ENCODE peak calls at places on chromosomes 12 and 14, in four cellular contexts. One of them, this sample, is unnamed. For H3K4me1, the result is how much of the 10 kb centered on the place peaks cover.

GRCh38 chr12:57521475-57522018 is 1.1 kb upstream of the MBD6 start:
- DNase-seq in tibial nerve: peak
- DNase-seq in CD8-positive, alpha-beta T cell: peak
- DNase-seq in endothelial cell of umbilical vein: no peak
- DNase-seq in this sample: no peak

GRCh38 chr14:91714805-91715204 is 17.1 kb downstream of the CATSPERB start:
- DNase-seq in tibial nerve: no peak
- DNase-seq in CD8-positive, alpha-beta T cell: peak
- DNase-seq in endothelial cell of umbilical vein: no peak
- DNase-seq in this sample: no peak

GRCh38 chr12:14417717-14418116 is 52.2 kb downstream of the ATF7IP start:
- DNase-seq in tibial nerve: peak
- DNase-seq in CD8-positive, alpha-beta T cell: peak
- DNase-seq in endothelial cell of umbilical vein: peak
- DNase-seq in this sample: peak

GRCh38 chr12:57476993-57477709 is 2.5 kb downstream of the ARHGAP9 start:
- DNase-seq in tibial nerve: no peak
- DNase-seq in CD8-positive, alpha-beta T cell: peak
- DNase-seq in endothelial cell of umbilical vein: no peak
- DNase-seq in this sample: no peak

GRCh38 chr12:94126067-94126466 is 22.3 kb upstream of the PLXNC1 start:
- DNase-seq in tibial nerve: no peak
- DNase-seq in CD8-positive, alpha-beta T cell: no peak
- DNase-seq in endothelial cell of umbilical vein: no peak
- DNase-seq in this sample: no peak

GRCh38 chr12:124796303-124796957 is 67.2 kb downstream of the SCARB1 start:
- DNase-seq in tibial nerve: no peak
- DNase-seq in CD8-positive, alpha-beta T cell: no peak
- DNase-seq in endothelial cell of umbilical vein: no peak
- DNase-seq in this sample: no peak

GRCh38 chr14:73833530-73834257 is 17.9 kb upstream of the PTGR2 start:
- DNase-seq in tibial nerve: no peak
- DNase-seq in CD8-positive, alpha-beta T cell: no peak
- DNase-seq in endothelial cell of umbilical vein: no peak
- DNase-seq in this sample: no peak

GRCh38 chr14:61510736-61511557 is 184.4 kb upstream of the HIF1A start:
- DNase-seq in tibial nerve: no peak
- DNase-seq in CD8-positive, alpha-beta T cell: no peak
- DNase-seq in endothelial cell of umbilical vein: no peak
- DNase-seq in this sample: no peak

GRCh38 chr14:91357731-91358319 is 59.8 kb downstream of the CCDC88C start:
- DNase-seq in tibial nerve: no peak
- DNase-seq in CD8-positive, alpha-beta T cell: no peak
- DNase-seq in endothelial cell of umbilical vein: no peak
- DNase-seq in this sample: no peak

GRCh38 chr14:96162265-96162664 is 42.4 kb upstream of the BDKRB2 start:
- DNase-seq in tibial nerve: no peak
- DNase-seq in CD8-positive, alpha-beta T cell: peak
- DNase-seq in endothelial cell of umbilical vein: no peak
- DNase-seq in this sample: no peak

GRCh38 chr12:37672655-37673260 is 643.8 kb upstream of the ALG10B start:
- DNase-seq in tibial nerve: no peak
- DNase-seq in CD8-positive, alpha-beta T cell: no peak
- DNase-seq in endothelial cell of umbilical vein: no peak
- DNase-seq in this sample: no peak

GRCh38 chr12:98399532-98399931 is 115.9 kb upstream of the TMPO start:
- DNase-seq in tibial nerve: no peak
- DNase-seq in CD8-positive, alpha-beta T cell: peak
- DNase-seq in endothelial cell of umbilical vein: peak
- DNase-seq in this sample: no peak

GRCh38 chr14:67396381-67396965 is 15.5 kb downstream of the PLEK2 start:
- DNase-seq in tibial nerve: no peak
- DNase-seq in CD8-positive, alpha-beta T cell: no peak
- DNase-seq in endothelial cell of umbilical vein: no peak
- DNase-seq in this sample: no peak

GRCh38 chr12:66235626-66236281 is 46.7 kb downstream of the IRAK3 start:
- DNase-seq in tibial nerve: no peak
- DNase-seq in CD8-positive, alpha-beta T cell: no peak
- DNase-seq in endothelial cell of umbilical vein: peak
- DNase-seq in this sample: no peak

GRCh38 chr12:82740129-82741000 is 53.7 kb downstream of the TMTC2 start:
- DNase-seq in tibial nerve: no peak
- DNase-seq in CD8-positive, alpha-beta T cell: no peak
- DNase-seq in endothelial cell of umbilical vein: no peak
- DNase-seq in this sample: no peak

GRCh38 chr14:68964300-68965093 is 14.6 kb downstream of the ACTN1 start:
- DNase-seq in tibial nerve: no peak
- DNase-seq in CD8-positive, alpha-beta T cell: no peak
- DNase-seq in endothelial cell of umbilical vein: no peak
- DNase-seq in this sample: no peak

GRCh38 chr12:99772274-99772673 is 124.7 kb downstream of the GARIN6 start:
- DNase-seq in tibial nerve: no peak
- DNase-seq in CD8-positive, alpha-beta T cell: no peak
- DNase-seq in endothelial cell of umbilical vein: no peak
- DNase-seq in this sample: no peak

GRCh38 chr12:11853126-11853525 is 203.7 kb downstream of the ETV6 start:
- DNase-seq in tibial nerve: no peak
- DNase-seq in CD8-positive, alpha-beta T cell: no peak
- DNase-seq in endothelial cell of umbilical vein: no peak
- DNase-seq in this sample: no peak

GRCh38 chr12:39990122-39991101 is 115.5 kb downstream of the SLC2A13 start:
- DNase-seq in tibial nerve: peak
- DNase-seq in CD8-positive, alpha-beta T cell: peak
- DNase-seq in endothelial cell of umbilical vein: peak
- DNase-seq in this sample: no peak

GRCh38 chr14:24964048-24964447 is 85.9 kb downstream of the STXBP6 start:
- DNase-seq in tibial nerve: no peak
- DNase-seq in CD8-positive, alpha-beta T cell: no peak
- DNase-seq in endothelial cell of umbilical vein: no peak
- DNase-seq in this sample: no peak

GRCh38 chr12:87801860-87802720 is 227.1 kb downstream of the C12orf50 start:
- DNase-seq in tibial nerve: no peak
- DNase-seq in CD8-positive, alpha-beta T cell: no peak
- DNase-seq in endothelial cell of umbilical vein: peak
- DNase-seq in this sample: no peak

GRCh38 chr12:106769078-106769477 is 5.4 kb upstream of the RIC8B start:
- DNase-seq in tibial nerve: no peak
- DNase-seq in CD8-positive, alpha-beta T cell: no peak
- DNase-seq in endothelial cell of umbilical vein: no peak
- DNase-seq in this sample: no peak

DNA sequence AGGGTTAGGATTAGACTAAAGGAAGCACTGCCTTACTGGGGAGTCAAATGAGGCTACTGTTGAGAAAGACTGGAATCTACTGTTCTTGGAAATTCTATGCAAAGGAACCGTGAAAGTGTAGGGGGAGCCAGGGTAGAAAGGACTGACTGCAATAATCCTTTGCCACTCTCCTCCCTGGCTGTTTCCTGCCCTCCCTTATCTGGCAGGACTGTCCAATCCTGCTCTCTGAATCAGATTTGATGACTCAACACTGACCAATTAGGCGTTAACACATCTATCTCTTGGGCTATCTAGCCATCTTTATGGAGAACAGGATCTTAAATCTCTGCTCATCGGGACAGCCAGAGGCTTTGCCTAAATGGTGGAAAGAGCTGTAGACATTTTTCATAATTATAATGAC is 68.7 kb upstream of the CISTR start:
- DNase-seq in tibial nerve: no peak
- DNase-seq in CD8-positive, alpha-beta T cell: no peak
- DNase-seq in endothelial cell of umbilical vein: no peak
- DNase-seq in this sample: no peak
- H3K27ac ChIP-seq in tibial nerve: no peak
- H3K27ac ChIP-seq in CD8-positive, alpha-beta T cell: no peak
- H3K27ac ChIP-seq in endothelial cell of umbilical vein: no peak
- H3K27ac ChIP-seq in this sample: no peak

DNA sequence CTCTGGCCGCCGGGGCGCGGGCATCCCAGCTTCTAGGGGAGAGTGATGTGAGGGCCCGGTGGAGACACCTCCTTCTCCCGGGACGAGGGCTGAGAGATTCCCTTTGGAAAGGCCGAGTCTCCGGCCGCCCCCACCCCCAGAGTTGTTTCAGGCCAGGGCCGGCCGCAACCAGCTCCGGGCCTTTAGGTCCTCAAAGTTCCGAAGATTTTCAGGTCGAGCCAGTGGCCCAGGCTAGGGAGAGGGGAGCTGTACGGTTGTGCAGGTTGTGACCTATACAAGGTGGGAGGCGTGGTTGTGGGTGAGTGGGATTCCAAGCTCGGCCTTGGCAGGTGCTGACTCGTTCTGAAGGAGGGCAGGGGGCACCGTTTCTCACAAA is 18.4 kb upstream of the ANKRD33 start:
- DNase-seq in tibial nerve: no peak
- DNase-seq in CD8-positive, alpha-beta T cell: no peak
- DNase-seq in endothelial cell of umbilical vein: no peak
- DNase-seq in this sample: no peak
- H3K4me1 ChIP-seq in tibial nerve: under half
- H3K4me1 ChIP-seq in CD8-positive, alpha-beta T cell: under half
- H3K4me1 ChIP-seq in endothelial cell of umbilical vein: under half
- H3K4me1 ChIP-seq in this sample: under half

DNA sequence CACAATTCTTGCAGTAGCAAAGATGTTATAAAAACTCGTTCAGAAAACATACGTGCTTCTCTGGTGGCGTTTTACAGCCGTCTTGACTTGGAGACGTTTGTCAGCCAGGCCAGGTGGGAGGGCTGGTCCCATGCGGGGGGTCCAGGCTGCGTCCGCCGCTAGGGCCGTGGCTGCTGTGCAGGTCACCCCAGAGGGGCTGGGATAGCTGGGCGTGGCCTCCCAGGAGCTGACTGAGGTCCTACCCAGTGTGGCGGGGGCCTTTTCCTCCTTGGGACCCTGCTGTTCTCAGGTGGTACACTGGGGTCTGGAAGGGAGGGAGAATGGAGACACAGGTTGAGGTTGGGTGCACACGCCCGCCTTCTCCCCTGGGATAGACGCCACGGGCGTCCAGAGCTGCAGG is 25.2 kb downstream of the MTA1 start:
- DNase-seq in tibial nerve: no peak
- DNase-seq in CD8-positive, alpha-beta T cell: no peak
- DNase-seq in endothelial cell of umbilical vein: no peak
- DNase-seq in this sample: no peak
- H3K27ac ChIP-seq in tibial nerve: no peak
- H3K27ac ChIP-seq in CD8-positive, alpha-beta T cell: no peak
- H3K27ac ChIP-seq in endothelial cell of umbilical vein: no peak
- H3K27ac ChIP-seq in this sample: no peak

GRCh38 chr12:13198921-13199320 is 2.4 kb downstream of the EMP1 start:
- DNase-seq in tibial nerve: no peak
- DNase-seq in CD8-positive, alpha-beta T cell: no peak
- DNase-seq in endothelial cell of umbilical vein: peak
- DNase-seq in this sample: no peak
- H3K4me1 ChIP-seq in tibial nerve: half or more
- H3K4me1 ChIP-seq in CD8-positive, alpha-beta T cell: under half
- H3K4me1 ChIP-seq in endothelial cell of umbilical vein: half or more
- H3K4me1 ChIP-seq in this sample: under half

DNA sequence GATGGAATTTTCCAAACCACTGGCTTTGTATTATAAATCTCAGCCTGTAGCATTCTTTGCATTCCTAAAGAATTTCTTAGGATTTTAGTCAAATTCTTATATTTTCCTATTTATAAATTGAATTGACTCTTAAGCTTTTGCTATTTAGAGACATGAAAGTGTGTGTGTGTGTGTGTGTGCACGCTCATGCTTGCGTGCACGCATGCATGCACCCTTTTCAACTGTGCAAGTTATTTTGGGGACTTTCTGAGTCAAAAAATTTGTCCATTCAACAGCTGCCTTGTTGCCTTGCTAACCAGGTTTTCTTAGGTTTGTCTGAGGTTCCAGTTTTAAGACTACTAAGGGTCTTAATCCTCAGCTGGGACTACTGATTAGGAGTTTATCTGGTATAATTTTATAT is 42.6 kb downstream of the GPATCH2L start:
- DNase-seq in tibial nerve: no peak
- DNase-seq in CD8-positive, alpha-beta T cell: no peak
- DNase-seq in endothelial cell of umbilical vein: no peak
- DNase-seq in this sample: no peak
- H3K27ac ChIP-seq in tibial nerve: no peak
- H3K27ac ChIP-seq in CD8-positive, alpha-beta T cell: no peak
- H3K27ac ChIP-seq in endothelial cell of umbilical vein: no peak
- H3K27ac ChIP-seq in this sample: no peak

DNA sequence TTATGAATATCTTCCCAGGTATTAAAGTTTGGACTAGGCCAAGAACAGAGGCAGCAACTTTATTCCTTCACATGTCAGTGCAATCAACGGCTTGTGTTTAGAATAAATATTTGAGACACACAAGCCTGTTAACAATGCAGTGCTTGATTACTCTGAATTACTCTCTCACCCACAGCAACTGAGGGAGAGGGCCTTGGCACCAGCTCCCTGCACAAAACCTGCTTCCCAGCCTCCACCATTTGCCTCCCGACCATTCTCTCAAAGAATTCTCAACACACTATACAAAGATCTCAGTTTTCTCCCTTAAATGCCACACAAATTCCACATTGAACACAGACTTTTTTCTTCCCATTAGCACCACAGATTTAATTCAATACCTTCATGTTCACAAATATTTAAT is 77.0 kb downstream of the STON2 start:
- DNase-seq in tibial nerve: no peak
- DNase-seq in CD8-positive, alpha-beta T cell: no peak
- DNase-seq in endothelial cell of umbilical vein: no peak
- DNase-seq in this sample: no peak
- H3K4me1 ChIP-seq in tibial nerve: under half
- H3K4me1 ChIP-seq in CD8-positive, alpha-beta T cell: under half
- H3K4me1 ChIP-seq in endothelial cell of umbilical vein: under half
- H3K4me1 ChIP-seq in this sample: under half

GRCh38 chr12:109815874-109816617 is 17.2 kb downstream of the TRPV4 start:
- DNase-seq in tibial nerve: no peak
- DNase-seq in CD8-positive, alpha-beta T cell: no peak
- DNase-seq in endothelial cell of umbilical vein: no peak
- DNase-seq in this sample: no peak
- H3K27ac ChIP-seq in tibial nerve: no peak
- H3K27ac ChIP-seq in CD8-positive, alpha-beta T cell: no peak
- H3K27ac ChIP-seq in endothelial cell of umbilical vein: no peak
- H3K27ac ChIP-seq in this sample: no peak

GRCh38 chr14:105475916-105476845 is 1.6 kb downstream of the CRIP2 start:
- DNase-seq in tibial nerve: no peak
- DNase-seq in CD8-positive, alpha-beta T cell: no peak
- DNase-seq in endothelial cell of umbilical vein: peak
- DNase-seq in this sample: no peak
- H3K4me1 ChIP-seq in tibial nerve: half or more
- H3K4me1 ChIP-seq in CD8-positive, alpha-beta T cell: half or more
- H3K4me1 ChIP-seq in endothelial cell of umbilical vein: under half
- H3K4me1 ChIP-seq in this sample: under half

This sample was measured in iPS DF 6.9.